ENCODE peak calls at places on chromosomes 12 and 14, in four cellular contexts. L is GM12878, S is K562, O is HL-60. C is an unnamed sample.

GRCh38 chr12:123131291-123131831 is 19.5 kb downstream of the PITPNM2 start:
- DNase-seq in L (no peak), S (no peak), O (no peak), C (no peak)

GRCh38 chr14:58749066-58749669 is 111.4 kb downstream of the DACT1 start:
- DNase-seq in L (peak), S (peak), O (peak), C (peak)

GRCh38 chr12:82174383-82174782 is 183.8 kb downstream of the CCDC59 start:
- DNase-seq in L (no peak), S (no peak), O (no peak), C (no peak)

GRCh38 chr12:75447695-75448393 is 32.7 kb upstream of the GLIPR1 start:
- DNase-seq in L (no peak), S (no peak), O (no peak), C (no peak)

GRCh38 chr12:86724716-86725115 is 468.5 kb upstream of the MGAT4C start:
- DNase-seq in L (no peak), S (no peak), O (no peak), C (no peak)

GRCh38 chr14:101499513-101499912 is 61.8 kb upstream of the DIO3 start:
- DNase-seq in L (no peak), S (no peak), O (no peak), C (no peak)

GRCh38 chr14:34911209-34912150 is 36.3 kb upstream of the BAZ1A start:
- DNase-seq in L (no peak), S (no peak), O (no peak), C (no peak)

GRCh38 chr14:37889087-37889486 is 293.7 kb downstream of the TTC6 start:
- DNase-seq in L (no peak), S (no peak), O (no peak), C (no peak)

GRCh38 chr12:130463818-130464663 is 126.4 kb downstream of the PIWIL1 start:
- DNase-seq in L (no peak), S (no peak), O (no peak), C (no peak)

DNA sequence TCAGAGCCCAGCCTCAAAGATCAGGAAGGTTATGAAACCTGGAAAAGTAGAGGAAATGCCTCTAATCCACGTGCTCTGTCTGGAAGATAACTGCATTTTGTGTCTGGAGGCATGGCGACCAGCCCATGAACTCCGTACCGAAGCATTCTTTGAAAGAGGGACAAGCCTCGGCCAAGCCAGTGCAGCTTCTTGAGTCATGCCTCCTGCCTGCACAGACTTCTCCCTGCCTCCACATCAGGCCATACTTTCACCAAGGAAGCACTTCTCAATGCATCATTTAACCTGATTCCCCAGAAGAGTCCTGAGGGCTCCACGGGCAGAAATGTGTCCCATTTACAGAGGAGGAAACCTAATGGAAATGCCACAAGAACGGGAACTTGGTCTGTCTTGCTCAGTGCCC is 3.4 kb downstream of the ACTN1 start:
- DNase-seq in L (no peak), S (no peak), O (no peak), C (no peak)
- TF ChIP-seq SPI1 in L (no peak), S (no peak), O (no peak), C (no peak)

GRCh38 chr12:62647586-62647985 is 181.0 kb downstream of the MON2 start:
- DNase-seq in L (no peak), S (no peak), O (no peak), C (no peak)
- TF ChIP-seq POLR2AphosphoS5 in L (no peak), S (no peak), O (no peak), C (no peak)

GRCh38 chr14:102828201-102828600 is 51.0 kb downstream of the TRAF3 start:
- DNase-seq in L (no peak), S (no peak), O (no peak), C (no peak)
- TF ChIP-seq SPI1 in L (no peak), S (no peak), O (no peak), C (no peak)

GRCh38 chr14:99784508-99784907 is 8.7 kb upstream of the EML1 start:
- DNase-seq in L (no peak), S (no peak), O (no peak), C (no peak)

GRCh38 chr14:99788713-99789112 is 4.5 kb upstream of the EML1 start:
- DNase-seq in L (no peak), S (no peak), O (no peak), C (no peak)

GRCh38 chr14:99790201-99790977 is 2.8 kb upstream of the EML1 start:
- DNase-seq in L (no peak), S (no peak), O (no peak), C (no peak)

GRCh38 chr14:99789581-99789980 is 3.6 kb upstream of the EML1 start:
- DNase-seq in L (no peak), S (no peak), O (no peak), C (no peak)

DNA sequence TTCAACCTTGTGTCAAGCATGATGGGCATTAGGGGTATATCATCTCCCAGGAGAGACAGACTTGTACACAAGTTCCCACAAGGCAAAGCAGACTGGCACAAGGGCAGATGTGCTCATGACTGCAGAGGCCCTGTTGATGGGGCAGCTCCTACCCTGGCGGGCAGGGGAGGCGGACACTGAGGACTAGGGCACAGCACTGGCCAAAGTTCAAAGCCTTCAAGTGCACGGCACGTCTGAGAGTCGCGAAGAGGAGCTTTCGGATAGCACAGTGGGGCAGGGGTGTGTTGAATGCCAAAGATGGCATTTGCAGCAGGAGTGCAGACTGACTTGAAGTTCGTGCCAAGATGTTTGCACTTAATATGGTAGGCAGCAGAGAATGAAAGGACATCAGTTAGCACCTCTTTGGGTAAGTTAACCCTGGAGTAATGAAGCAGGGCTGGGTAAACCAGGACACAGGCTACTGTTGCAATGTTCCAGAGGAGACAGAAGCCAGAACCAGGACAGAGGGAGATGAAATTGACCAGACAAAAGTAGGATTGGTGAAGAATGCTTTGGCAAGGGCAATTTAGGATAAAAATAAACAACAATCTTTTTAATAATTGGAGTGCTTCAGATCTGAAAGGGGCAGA is 6.7 kb upstream of the EML1 start:
- DNase-seq in L (no peak), S (no peak), O (no peak), C (no peak)
- TF ChIP-seq POLR2AphosphoS5 in L (no peak), S (no peak), O (no peak), C (no peak)

GRCh38 chr12:95787274-95787814 is 3.2 kb downstream of the NTN4 start:
- DNase-seq in L (no peak), S (no peak), O (no peak), C (no peak)

GRCh38 chr12:95789126-95790024 is 1.2 kb downstream of the NTN4 start:
- DNase-seq in L (no peak), S (no peak), O (no peak), C (no peak)

GRCh38 chr12:95788637-95789036 is 1.9 kb downstream of the NTN4 start:
- DNase-seq in L (no peak), S (no peak), O (no peak), C (no peak)

GRCh38 chr12:95790912-95791849 is 617 bp upstream of the NTN4 start:
- DNase-seq in L (no peak), S (no peak), O (no peak), C (peak)

DNA sequence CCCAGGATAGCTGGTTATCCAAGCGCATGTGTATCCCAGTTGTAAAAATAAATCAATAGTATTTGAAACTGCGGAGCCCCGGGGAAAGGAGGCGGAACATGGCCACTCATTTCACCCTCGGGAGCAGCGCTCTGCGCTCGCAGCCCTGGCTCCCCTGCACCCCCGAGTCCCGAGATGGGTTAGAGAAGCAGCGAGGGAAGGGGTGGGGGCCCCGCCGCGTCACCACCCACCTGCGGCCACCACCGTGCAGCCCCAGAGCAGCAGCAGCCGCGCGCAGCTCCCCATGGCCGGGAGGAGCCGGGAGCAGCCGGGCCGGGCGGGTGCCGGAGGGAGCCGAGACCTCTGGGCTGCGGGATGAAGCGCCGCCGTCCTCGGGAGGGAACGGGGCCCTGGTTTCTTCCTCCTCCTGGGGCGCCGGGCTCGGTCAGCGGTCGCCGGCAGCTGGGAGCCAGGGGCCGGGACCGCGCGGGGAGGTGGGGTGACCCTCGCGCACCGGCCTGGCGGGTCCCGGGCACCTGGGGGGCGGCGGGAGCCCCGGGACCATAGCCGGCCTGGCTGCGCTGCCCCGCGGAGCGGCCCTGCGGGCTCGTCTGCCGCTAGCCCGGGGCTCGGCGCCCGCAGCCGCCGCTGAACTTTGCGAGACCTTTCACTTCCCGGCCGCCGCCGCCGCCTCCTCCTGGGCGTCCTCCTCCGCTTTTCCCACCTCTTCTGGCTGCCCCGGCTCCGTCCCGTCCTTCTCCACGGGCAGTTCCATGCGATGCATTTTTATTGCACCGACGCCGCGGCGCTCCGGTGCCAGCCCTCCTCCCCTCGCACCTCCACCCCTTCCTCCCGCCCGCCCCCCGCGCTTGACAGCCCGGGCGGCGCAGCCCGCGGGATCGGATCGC is at the start of gene NTN4:
- DNase-seq in L (no peak), S (no peak), O (no peak), C (peak)
- TF ChIP-seq SPI1 in L (no peak), S (no peak), O (no peak), C (peak)

C was measured in GM12891.